ENCODE peak calls at places on chromosome 11, in four cellular contexts. F is body of pancreas, M is brain microvascular endothelial cell, H is B cell. S is an unnamed sample.

GRCh38 chr11:95788921-95789505 is 569 bp downstream of the FAM76B start:
- DNase-seq in F (peak), M (peak), H (peak), S (no peak)

GRCh38 chr11:27290261-27290660 is 72.8 kb downstream of the CCDC34 start:
- DNase-seq in F (no peak), M (no peak), H (no peak), S (no peak)

GRCh38 chr11:30424336-30424735 is 101.4 kb downstream of the ARL14EP start:
- DNase-seq in F (no peak), M (no peak), H (no peak), S (no peak)

GRCh38 chr11:13008625-13009475 is at the start of gene RASSF10:
- DNase-seq in F (peak), M (no peak), H (peak), S (no peak)

GRCh38 chr11:23278121-23278520 is 417.8 kb upstream of the CCDC179 start:
- DNase-seq in F (no peak), M (peak), H (no peak), S (no peak)

GRCh38 chr11:60169264-60169915 is 13.5 kb downstream of the MS4A6A start:
- DNase-seq in F (peak), M (peak), H (no peak), S (peak)

GRCh38 chr11:57487021-57487778 is 26.9 kb downstream of the RTN4RL2 start:
- DNase-seq in F (no peak), M (no peak), H (no peak), S (no peak)

GRCh38 chr11:88515002-88515401 is 177.5 kb upstream of the CTSC start:
- DNase-seq in F (no peak), M (no peak), H (no peak), S (no peak)

GRCh38 chr11:125343732-125344131 is 152.3 kb downstream of the FEZ1 start:
- DNase-seq in F (no peak), M (peak), H (no peak), S (no peak)

GRCh38 chr11:10350341-10350740 is 45.5 kb downstream of the ADM start:
- DNase-seq in F (no peak), M (peak), H (no peak), S (no peak)

GRCh38 chr11:79333381-79333780 is 107.4 kb downstream of the TENM4 start:
- DNase-seq in F (no peak), M (no peak), H (no peak), S (no peak)

GRCh38 chr11:96188625-96189006 is 154.4 kb downstream of the MAML2 start:
- DNase-seq in F (no peak), M (peak), H (no peak), S (peak)

S was measured in GM06990.